ENCODE peak calls at places on chromosomes 12 and 14, in five cellular contexts. T, H, V, B and F are unnamed samples.

GRCh38 chr12:124679533-124680371 is 112.3 kb upstream of the NCOR2 start:
- DNase-seq in V (no peak), H (no peak), T (no peak), B (no peak), F (no peak)

GRCh38 chr12:96425321-96425720 is 25.1 kb upstream of the CDK17 start:
- DNase-seq in H (no peak), B (no peak), V (no peak), T (no peak), F (no peak)

GRCh38 chr14:61184117-61184516 is 97.0 kb downstream of the TMEM30B start:
- DNase-seq in H (no peak), B (no peak), T (no peak), V (no peak), F (no peak)

GRCh38 chr12:26741828-26742227 is 91.2 kb downstream of the ITPR2 start:
- DNase-seq in T (no peak), V (no peak), H (no peak), B (no peak), F (no peak)

GRCh38 chr12:51833446-51834227 is 14.9 kb downstream of the FIGNL2 start:
- DNase-seq in T (no peak), V (no peak), B (no peak), H (no peak), F (no peak)

GRCh38 chr14:99735189-99736135 is 51.4 kb downstream of the CYP46A1 start:
- DNase-seq in V (no peak), B (no peak), H (no peak), T (no peak), F (no peak)

GRCh38 chr14:104510794-104511611 is 68.6 kb upstream of the C14orf180 start:
- DNase-seq in V (no peak), H (no peak), B (no peak), T (no peak), F (no peak)

GRCh38 chr12:16198884-16199283 is 78.6 kb downstream of the SLC15A5 start:
- DNase-seq in T (peak), B (no peak), H (peak), V (no peak), F (peak)

GRCh38 chr12:42946776-42947435 is 357.4 kb upstream of the PRICKLE1 start:
- DNase-seq in T (no peak), H (no peak), B (no peak), V (no peak), F (no peak)